ENCODE peak calls at places on chromosomes 4 and X, in ten cellular contexts. L is left lung, Z is A549, D is breast epithelium, N is BE2C, G is K562, U is upper lobe of left lung, T is MM.1S, Y is suprapubic skin, F is IMR-90. J is an unnamed sample.

GRCh38 chr4:34250562-34250961 is 1993.8 kb downstream of the ARAP2 start:
- DNase-seq in T (no peak), G (no peak), D (no peak), L (no peak), Y (no peak), N (no peak), F (peak; percentile 38), Z (no peak), U (no peak), J (no peak)

GRCh38 chr4:26887143-26887542 is 26.5 kb downstream of the STIM2 start:
- DNase-seq in Z (no peak), T (no peak), Y (no peak), N (no peak), U (no peak), G (no peak), D (no peak), F (no peak), L (no peak), J (no peak)

GRCh38 chr4:159273126-159273438 is 170.2 kb downstream of the RAPGEF2 start:
- DNase-seq in T (no peak), Z (no peak), L (no peak), N (peak; percentile 34), F (no peak), U (no peak), Y (no peak), D (no peak), G (peak; percentile 19), J (no peak)

GRCh38 chr4:136526517-136526916 is 1005.8 kb downstream of the PCDH18 start:
- DNase-seq in F (no peak), N (no peak), T (no peak), G (no peak), Z (no peak), D (no peak), Y (no peak), L (no peak), U (no peak), J (no peak)

GRCh38 chr4:48258845-48259397 is 10.7 kb downstream of the TEC start:
- DNase-seq in F (no peak), D (no peak), T (no peak), N (no peak), G (no peak), L (no peak), Y (no peak), Z (no peak), U (no peak), J (no peak)

GRCh38 chrX:41412261-41413167 is 34.6 kb upstream of the NYX start:
- DNase-seq in D (no peak), Z (no peak), N (no peak), T (no peak), Y (no peak), U (no peak), G (peak; percentile 4), L (no peak), F (no peak), J (no peak)

GRCh38 chrX:29541038-29541437 is 674.3 kb upstream of the MAGEB2 start:
- DNase-seq in Y (no peak), T (no peak), N (no peak), D (no peak), F (no peak), L (no peak), G (no peak), Z (no peak), U (no peak), J (no peak)

GRCh38 chrX:100381613-100382012 is 28.5 kb downstream of the PCDH19 start:
- DNase-seq in Z (no peak), F (no peak), U (no peak), D (no peak), Y (no peak), G (no peak), T (no peak), L (no peak), N (no peak), J (no peak)

GRCh38 chr4:139903845-139904244 is 238.2 kb downstream of the MGST2 start:
- DNase-seq in G (no peak), D (no peak), L (no peak), U (no peak), T (no peak), Y (no peak), N (no peak), F (peak; percentile 49), Z (no peak), J (no peak)

GRCh38 chrX:107686792-107687191 is 58.5 kb downstream of the PRPS1 start:
- DNase-seq in D (no peak), G (no peak), T (no peak), Y (peak; percentile 36), Z (no peak), N (no peak), F (peak; percentile 35), U (no peak), L (no peak), J (no peak)

GRCh38 chrX:107684956-107685385 is 56.7 kb downstream of the PRPS1 start:
- DNase-seq in Y (peak; percentile 88), D (peak; percentile 66), T (peak; percentile 30), U (no peak), L (peak; percentile 81), F (no peak), G (peak; percentile 81), Z (no peak), N (no peak), J (no peak)

GRCh38 chrX:107683931-107684330 is 55.6 kb downstream of the PRPS1 start:
- DNase-seq in L (no peak), N (no peak), F (no peak), T (no peak), U (no peak), Z (no peak), G (no peak), D (no peak), Y (peak; percentile 29), J (no peak)

GRCh38 chrX:107686026-107686425 is 57.7 kb downstream of the PRPS1 start:
- DNase-seq in U (no peak), T (no peak), L (no peak), D (no peak), N (no peak), Y (no peak), G (no peak), Z (no peak), F (no peak), J (no peak)

GRCh38 chrX:107683124-107683895 is 55.0 kb downstream of the PRPS1 start:
- DNase-seq in U (no peak), L (no peak), G (no peak), N (no peak), D (no peak), F (no peak), Y (peak; percentile 64), Z (no peak), T (no peak), J (no peak)
- H3K4me1 ChIP-seq in U (peaks cover 53% of the 10 kb centered on the region), L (peaks cover 11% of the 10 kb centered on the region), G (peaks cover 2% of the 10 kb centered on the region), N (no peaks in the 10 kb centered on the region), D (peaks cover 4% of the 10 kb centered on the region), F (no peaks in the 10 kb centered on the region), Y (peaks cover 53% of the 10 kb centered on the region), Z (no peaks in the 10 kb centered on the region), T (peaks cover 39% of the 10 kb centered on the region), J (peaks cover 56% of the 10 kb centered on the region)

DNA sequence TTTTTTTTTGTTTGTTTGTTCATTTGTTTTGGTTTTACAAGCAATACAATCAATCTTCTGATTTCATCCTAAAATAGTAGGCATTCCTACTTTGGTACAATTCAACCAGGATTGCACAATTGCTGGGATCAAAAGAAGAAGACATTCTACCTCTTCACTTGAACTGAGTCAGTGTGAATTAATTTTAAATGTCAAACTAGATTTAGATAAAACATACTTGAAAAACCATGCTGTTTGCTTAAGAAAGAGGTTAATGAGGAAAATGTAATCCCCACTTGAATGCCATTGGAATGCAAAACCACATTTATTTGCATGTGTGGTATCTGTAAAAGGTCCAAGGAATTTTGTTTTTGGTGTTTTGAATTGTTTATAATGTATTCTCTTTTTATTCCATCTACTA is 40.5 kb downstream of the HAND2 start:
- DNase-seq in F (peak; percentile 86), U (no peak), T (no peak), Y (no peak), Z (no peak), N (no peak), G (no peak), D (no peak), L (no peak), J (no peak)
- H3K4me3 ChIP-seq in F (no peak overlapping the region), U (no peak overlapping the region), T (no peak overlapping the region), Y (no peak overlapping the region), Z (no peak overlapping the region), N (no peak overlapping the region), G (no peak overlapping the region), D (no peak overlapping the region), L (no peak overlapping the region), J (no peak overlapping the region)

GRCh38 chr4:102823464-102823863 is 3.9 kb downstream of the UBE2D3 start:
- DNase-seq in N (no peak), L (no peak), Y (no peak), U (no peak), Z (no peak), T (no peak), D (no peak), F (no peak), G (no peak), J (no peak)
- H3K4me1 ChIP-seq in N (no peaks in the 10 kb centered on the region), L (peaks cover 46% of the 10 kb centered on the region), Y (peaks cover 60% of the 10 kb centered on the region), U (peaks cover 60% of the 10 kb centered on the region), Z (peaks cover 61% of the 10 kb centered on the region), T (peaks cover 33% of the 10 kb centered on the region), D (no peaks in the 10 kb centered on the region), F (peaks cover under 1% of the 10 kb centered on the region), G (peaks cover 8% of the 10 kb centered on the region), J (peaks cover 69% of the 10 kb centered on the region)

DNA sequence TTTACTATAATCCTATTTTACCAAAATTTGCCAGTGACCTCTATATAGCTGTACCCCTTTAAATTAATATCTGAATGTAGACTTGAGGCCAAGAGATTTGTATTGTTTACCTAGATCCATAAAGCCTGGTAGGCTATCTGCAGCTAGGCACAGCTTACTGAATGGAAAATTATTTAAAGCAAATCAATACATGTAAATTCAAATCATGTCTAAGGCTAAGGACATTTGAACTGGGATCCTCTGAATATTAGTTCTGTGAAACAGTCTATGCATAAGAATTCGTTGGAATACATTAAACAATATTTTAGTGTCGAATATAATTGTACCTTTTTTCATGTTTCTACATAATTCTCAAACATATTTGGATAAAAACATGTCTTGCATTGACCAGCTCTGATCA is 1.6 kb downstream of the UGT2A3 start:
- DNase-seq in G (no peak), L (no peak), N (no peak), D (no peak), T (no peak), F (no peak), Z (no peak), Y (no peak), U (no peak), J (no peak)
- H3K4me3 ChIP-seq in G (no peak overlapping the region), L (no peak overlapping the region), N (no peak overlapping the region), D (no peak overlapping the region), T (no peak overlapping the region), F (no peak overlapping the region), Z (no peak overlapping the region), Y (no peak overlapping the region), U (no peak overlapping the region), J (no peak overlapping the region)

GRCh38 chr4:147994491-147995385 is 262.9 kb downstream of the ARHGAP10 start:
- DNase-seq in L (no peak), Z (no peak), Y (no peak), U (no peak), D (no peak), F (peak; percentile 34), N (no peak), G (no peak), T (no peak), J (no peak)
- H3K4me1 ChIP-seq in L (no peaks in the 10 kb centered on the region), Z (no peaks in the 10 kb centered on the region), Y (peaks cover 5% of the 10 kb centered on the region), U (no peaks in the 10 kb centered on the region), D (no peaks in the 10 kb centered on the region), F (peaks cover 3% of the 10 kb centered on the region), N (no peaks in the 10 kb centered on the region), G (no peaks in the 10 kb centered on the region), T (no peaks in the 10 kb centered on the region), J (no peaks in the 10 kb centered on the region)

GRCh38 chr4:142406051-142406549 is 440.0 kb downstream of the INPP4B start:
- DNase-seq in U (no peak), T (peak; percentile 45), Y (no peak), L (no peak), N (no peak), F (no peak), G (no peak), D (no peak), Z (no peak), J (no peak)
- H3K4me3 ChIP-seq in U (no peak overlapping the region), T (peak overlapping the region; percentile 19), Y (no peak overlapping the region), L (no peak overlapping the region), N (no peak overlapping the region), F (no peak overlapping the region), G (no peak overlapping the region), D (no peak overlapping the region), Z (peak overlapping the region; percentile 45), J (peak overlapping the region; percentile 69)